ENCODE peak calls at places on chromosomes 16 and 17, in ten cellular contexts. One of them, this sample, is unnamed.

GRCh38 chr17:77318021-77318420 is 177.3 kb downstream of the SEC14L1 start:
- DNase-seq in A549: no peak
- DNase-seq in GM12878: no peak
- DNase-seq in WTC11: no peak
- DNase-seq in K562: no peak
- DNase-seq in SK-N-SH: no peak
- DNase-seq in HCT116: no peak
- DNase-seq in endothelial cell of umbilical vein: no peak
- DNase-seq in HepG2: no peak
- DNase-seq in H1: no peak
- DNase-seq in this sample: no peak

GRCh38 chr16:1428511-1428910 is 2.4 kb upstream of the PERCC1 start:
- DNase-seq in A549: peak
- DNase-seq in GM12878: no peak
- DNase-seq in WTC11: peak
- DNase-seq in K562: peak
- DNase-seq in SK-N-SH: no peak
- DNase-seq in HCT116: no peak
- DNase-seq in endothelial cell of umbilical vein: peak
- DNase-seq in HepG2: no peak
- DNase-seq in H1: peak
- DNase-seq in this sample: peak

GRCh38 chr17:65220732-65221131 is 83.6 kb downstream of the RGS9 start:
- DNase-seq in A549: no peak
- DNase-seq in GM12878: no peak
- DNase-seq in WTC11: no peak
- DNase-seq in K562: no peak
- DNase-seq in SK-N-SH: no peak
- DNase-seq in HCT116: peak
- DNase-seq in endothelial cell of umbilical vein: no peak
- DNase-seq in HepG2: no peak
- DNase-seq in H1: no peak
- DNase-seq in this sample: no peak

GRCh38 chr16:65666132-65666869 is 544.4 kb upstream of the CDH11 start:
- DNase-seq in A549: no peak
- DNase-seq in GM12878: no peak
- DNase-seq in WTC11: no peak
- DNase-seq in K562: no peak
- DNase-seq in SK-N-SH: no peak
- DNase-seq in HCT116: no peak
- DNase-seq in endothelial cell of umbilical vein: no peak
- DNase-seq in HepG2: peak
- DNase-seq in H1: no peak
- DNase-seq in this sample: no peak

GRCh38 chr17:83080641-83081560 is 1.5 kb downstream of the METRNL start:
- DNase-seq in A549: no peak
- DNase-seq in GM12878: no peak
- DNase-seq in WTC11: no peak
- DNase-seq in K562: peak
- DNase-seq in SK-N-SH: peak
- DNase-seq in HCT116: no peak
- DNase-seq in endothelial cell of umbilical vein: no peak
- DNase-seq in HepG2: no peak
- DNase-seq in H1: no peak
- DNase-seq in this sample: peak

GRCh38 chr16:2090481-2090797 is 42.7 kb downstream of the TSC2 start:
- DNase-seq in A549: no peak
- DNase-seq in GM12878: no peak
- DNase-seq in WTC11: no peak
- DNase-seq in K562: no peak
- DNase-seq in SK-N-SH: no peak
- DNase-seq in HCT116: no peak
- DNase-seq in endothelial cell of umbilical vein: no peak
- DNase-seq in HepG2: no peak
- DNase-seq in H1: no peak
- DNase-seq in this sample: no peak

GRCh38 chr17:41020346-41020745 is 6.7 kb downstream of the KRTAP1-5 start:
- DNase-seq in A549: peak
- DNase-seq in GM12878: no peak
- DNase-seq in WTC11: no peak
- DNase-seq in K562: no peak
- DNase-seq in SK-N-SH: no peak
- DNase-seq in HCT116: no peak
- DNase-seq in endothelial cell of umbilical vein: no peak
- DNase-seq in HepG2: peak
- DNase-seq in H1: no peak
- DNase-seq in this sample: no peak

GRCh38 chr16:83117810-83118209 is 491.0 kb downstream of the CDH13 start:
- DNase-seq in A549: no peak
- DNase-seq in GM12878: no peak
- DNase-seq in WTC11: no peak
- DNase-seq in K562: no peak
- DNase-seq in SK-N-SH: no peak
- DNase-seq in HCT116: no peak
- DNase-seq in endothelial cell of umbilical vein: no peak
- DNase-seq in HepG2: no peak
- DNase-seq in H1: no peak
- DNase-seq in this sample: no peak

GRCh38 chr17:80889897-80890550 is 101.6 kb upstream of the CHMP6 start:
- DNase-seq in A549: no peak
- DNase-seq in GM12878: no peak
- DNase-seq in WTC11: no peak
- DNase-seq in K562: no peak
- DNase-seq in SK-N-SH: no peak
- DNase-seq in HCT116: no peak
- DNase-seq in endothelial cell of umbilical vein: no peak
- DNase-seq in HepG2: no peak
- DNase-seq in H1: no peak
- DNase-seq in this sample: peak

GRCh38 chr17:6474906-6475305 is 30.7 kb downstream of the PIMREG start:
- DNase-seq in A549: no peak
- DNase-seq in GM12878: no peak
- DNase-seq in WTC11: no peak
- DNase-seq in K562: no peak
- DNase-seq in SK-N-SH: no peak
- DNase-seq in HCT116: no peak
- DNase-seq in endothelial cell of umbilical vein: no peak
- DNase-seq in HepG2: no peak
- DNase-seq in H1: no peak
- DNase-seq in this sample: no peak

GRCh38 chr17:63709110-63709509 is 9.2 kb upstream of the LIMD2 start:
- DNase-seq in A549: no peak
- DNase-seq in GM12878: no peak
- DNase-seq in WTC11: no peak
- DNase-seq in K562: no peak
- DNase-seq in SK-N-SH: no peak
- DNase-seq in HCT116: no peak
- DNase-seq in endothelial cell of umbilical vein: no peak
- DNase-seq in HepG2: no peak
- DNase-seq in H1: no peak
- DNase-seq in this sample: no peak

GRCh38 chr16:13391337-13391736 is 489.9 kb downstream of the SHISA9 start:
- DNase-seq in A549: no peak
- DNase-seq in GM12878: peak
- DNase-seq in WTC11: no peak
- DNase-seq in K562: no peak
- DNase-seq in SK-N-SH: no peak
- DNase-seq in HCT116: no peak
- DNase-seq in endothelial cell of umbilical vein: no peak
- DNase-seq in HepG2: no peak
- DNase-seq in H1: no peak
- DNase-seq in this sample: no peak

GRCh38 chr17:78675316-78675616 is 98.1 kb upstream of the DNAH17 start:
- DNase-seq in A549: no peak
- DNase-seq in GM12878: no peak
- DNase-seq in WTC11: no peak
- DNase-seq in K562: no peak
- DNase-seq in SK-N-SH: no peak
- DNase-seq in HCT116: no peak
- DNase-seq in endothelial cell of umbilical vein: no peak
- DNase-seq in HepG2: no peak
- DNase-seq in H1: no peak
- DNase-seq in this sample: no peak

DNA sequence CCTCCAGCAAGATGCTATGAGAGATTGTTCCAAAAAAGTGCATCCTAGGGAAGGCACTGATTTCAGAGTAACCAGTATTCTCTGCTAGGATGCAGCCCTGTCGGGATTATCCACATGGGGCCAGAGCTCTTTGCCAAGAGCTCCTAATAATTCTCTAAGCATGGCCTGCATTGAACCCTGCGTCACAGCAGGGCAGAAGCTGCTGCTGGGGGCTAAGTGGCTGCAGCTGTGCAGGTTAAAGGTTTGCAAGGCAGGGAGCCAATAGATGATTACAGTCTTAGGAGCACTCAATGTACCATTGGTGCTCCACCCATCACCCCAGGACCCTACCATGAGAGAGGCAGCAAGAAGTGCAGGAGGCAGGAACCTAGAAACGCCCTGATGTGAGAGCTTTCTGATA is 236.0 kb upstream of the C16orf82 start:
- DNase-seq in A549: no peak
- DNase-seq in GM12878: no peak
- DNase-seq in WTC11: no peak
- DNase-seq in K562: no peak
- DNase-seq in SK-N-SH: no peak
- DNase-seq in HCT116: no peak
- DNase-seq in endothelial cell of umbilical vein: no peak
- DNase-seq in HepG2: no peak
- DNase-seq in H1: no peak
- DNase-seq in this sample: no peak
- TF ChIP-seq MAX in A549: no peak
- TF ChIP-seq MAX in GM12878: no peak
- TF ChIP-seq MAX in WTC11: no peak
- TF ChIP-seq MAX in K562: no peak
- TF ChIP-seq MAX in SK-N-SH: no peak
- TF ChIP-seq MAX in HCT116: no peak
- TF ChIP-seq MAX in endothelial cell of umbilical vein: no peak
- TF ChIP-seq MAX in HepG2: no peak
- TF ChIP-seq MAX in H1: no peak
- TF ChIP-seq MAX in this sample: no peak

GRCh38 chr16:85084841-85085535 is 27.3 kb downstream of the CIBAR2 start:
- DNase-seq in A549: no peak
- DNase-seq in GM12878: no peak
- DNase-seq in WTC11: no peak
- DNase-seq in K562: no peak
- DNase-seq in SK-N-SH: no peak
- DNase-seq in HCT116: no peak
- DNase-seq in endothelial cell of umbilical vein: no peak
- DNase-seq in HepG2: no peak
- DNase-seq in H1: no peak
- DNase-seq in this sample: peak
- TF ChIP-seq MAX in A549: no peak
- TF ChIP-seq MAX in GM12878: no peak
- TF ChIP-seq MAX in WTC11: no peak
- TF ChIP-seq MAX in K562: no peak
- TF ChIP-seq MAX in SK-N-SH: no peak
- TF ChIP-seq MAX in HCT116: no peak
- TF ChIP-seq MAX in endothelial cell of umbilical vein: no peak
- TF ChIP-seq MAX in HepG2: no peak
- TF ChIP-seq MAX in H1: no peak
- TF ChIP-seq MAX in this sample: no peak

GRCh38 chr17:13157656-13158055 is 139.8 kb upstream of the ELAC2 start:
- DNase-seq in A549: no peak
- DNase-seq in GM12878: no peak
- DNase-seq in WTC11: no peak
- DNase-seq in K562: no peak
- DNase-seq in SK-N-SH: no peak
- DNase-seq in HCT116: no peak
- DNase-seq in endothelial cell of umbilical vein: no peak
- DNase-seq in HepG2: no peak
- DNase-seq in H1: no peak
- DNase-seq in this sample: no peak
- TF ChIP-seq MAX in A549: no peak
- TF ChIP-seq MAX in GM12878: no peak
- TF ChIP-seq MAX in WTC11: no peak
- TF ChIP-seq MAX in K562: no peak
- TF ChIP-seq MAX in SK-N-SH: no peak
- TF ChIP-seq MAX in HCT116: no peak
- TF ChIP-seq MAX in endothelial cell of umbilical vein: no peak
- TF ChIP-seq MAX in HepG2: no peak
- TF ChIP-seq MAX in H1: no peak
- TF ChIP-seq MAX in this sample: no peak

GRCh38 chr16:27369806-27370205 is 32.2 kb upstream of the IL21R start:
- DNase-seq in A549: no peak
- DNase-seq in GM12878: no peak
- DNase-seq in WTC11: no peak
- DNase-seq in K562: no peak
- DNase-seq in SK-N-SH: no peak
- DNase-seq in HCT116: no peak
- DNase-seq in endothelial cell of umbilical vein: no peak
- DNase-seq in HepG2: peak
- DNase-seq in H1: no peak
- DNase-seq in this sample: no peak

GRCh38 chr16:27370318-27370717 is 31.7 kb upstream of the IL21R start:
- DNase-seq in A549: no peak
- DNase-seq in GM12878: no peak
- DNase-seq in WTC11: no peak
- DNase-seq in K562: no peak
- DNase-seq in SK-N-SH: no peak
- DNase-seq in HCT116: no peak
- DNase-seq in endothelial cell of umbilical vein: no peak
- DNase-seq in HepG2: no peak
- DNase-seq in H1: no peak
- DNase-seq in this sample: no peak

GRCh38 chr16:27374231-27374793 is 27.7 kb upstream of the IL21R start:
- DNase-seq in A549: no peak
- DNase-seq in GM12878: peak
- DNase-seq in WTC11: no peak
- DNase-seq in K562: no peak
- DNase-seq in SK-N-SH: no peak
- DNase-seq in HCT116: no peak
- DNase-seq in endothelial cell of umbilical vein: no peak
- DNase-seq in HepG2: no peak
- DNase-seq in H1: no peak
- DNase-seq in this sample: peak

GRCh38 chr16:27374794-27375499 is 27.0 kb upstream of the IL21R start:
- DNase-seq in A549: peak
- DNase-seq in GM12878: peak
- DNase-seq in WTC11: peak
- DNase-seq in K562: peak
- DNase-seq in SK-N-SH: peak
- DNase-seq in HCT116: peak
- DNase-seq in endothelial cell of umbilical vein: peak
- DNase-seq in HepG2: peak
- DNase-seq in H1: peak
- DNase-seq in this sample: peak

GRCh38 chr16:27373312-27373711 is 28.7 kb upstream of the IL21R start:
- DNase-seq in A549: no peak
- DNase-seq in GM12878: no peak
- DNase-seq in WTC11: no peak
- DNase-seq in K562: no peak
- DNase-seq in SK-N-SH: no peak
- DNase-seq in HCT116: no peak
- DNase-seq in endothelial cell of umbilical vein: no peak
- DNase-seq in HepG2: no peak
- DNase-seq in H1: no peak
- DNase-seq in this sample: no peak
- TF ChIP-seq MAX in A549: no peak
- TF ChIP-seq MAX in GM12878: no peak
- TF ChIP-seq MAX in WTC11: no peak
- TF ChIP-seq MAX in K562: no peak
- TF ChIP-seq MAX in SK-N-SH: no peak
- TF ChIP-seq MAX in HCT116: no peak
- TF ChIP-seq MAX in endothelial cell of umbilical vein: no peak
- TF ChIP-seq MAX in HepG2: no peak
- TF ChIP-seq MAX in H1: no peak
- TF ChIP-seq MAX in this sample: no peak